ENCODE peak calls at places on chromosome 6, in ten cellular contexts. One of them, this sample, is unnamed. For H3K36me3, the result is how much of the 10 kb centered on the place peaks cover.

GRCh38 chr6:47275640-47276039 is 34.1 kb downstream of the TNFRSF21 start:
- DNase-seq in transverse colon: no peak
- DNase-seq in esophagus muscularis mucosa: no peak
- DNase-seq in body of pancreas: no peak
- DNase-seq in stomach: no peak
- DNase-seq in ovary: no peak
- DNase-seq in heart left ventricle: no peak
- DNase-seq in sigmoid colon: no peak
- DNase-seq in tibial nerve: no peak
- DNase-seq in uterus: no peak
- DNase-seq in this sample: no peak

GRCh38 chr6:1611322-1611571 is 1.5 kb downstream of the FOXC1 start:
- DNase-seq in transverse colon: no peak
- DNase-seq in esophagus muscularis mucosa: no peak
- DNase-seq in body of pancreas: no peak
- DNase-seq in stomach: no peak
- DNase-seq in ovary: no peak
- DNase-seq in heart left ventricle: peak
- DNase-seq in sigmoid colon: no peak
- DNase-seq in tibial nerve: no peak
- DNase-seq in uterus: no peak
- DNase-seq in this sample: no peak

GRCh38 chr6:169170583-169170955 is 83.1 kb downstream of the THBS2 start:
- DNase-seq in transverse colon: no peak
- DNase-seq in esophagus muscularis mucosa: no peak
- DNase-seq in body of pancreas: no peak
- DNase-seq in stomach: no peak
- DNase-seq in ovary: no peak
- DNase-seq in heart left ventricle: no peak
- DNase-seq in sigmoid colon: no peak
- DNase-seq in tibial nerve: no peak
- DNase-seq in uterus: no peak
- DNase-seq in this sample: no peak

GRCh38 chr6:111712398-111712797 is 106.7 kb upstream of the TRAF3IP2 start:
- DNase-seq in transverse colon: no peak
- DNase-seq in esophagus muscularis mucosa: no peak
- DNase-seq in body of pancreas: no peak
- DNase-seq in stomach: peak
- DNase-seq in ovary: peak
- DNase-seq in heart left ventricle: peak
- DNase-seq in sigmoid colon: no peak
- DNase-seq in tibial nerve: no peak
- DNase-seq in uterus: no peak
- DNase-seq in this sample: peak

GRCh38 chr6:49666930-49667369 is 30.3 kb upstream of the RHAG start:
- DNase-seq in transverse colon: no peak
- DNase-seq in esophagus muscularis mucosa: no peak
- DNase-seq in body of pancreas: no peak
- DNase-seq in stomach: no peak
- DNase-seq in ovary: no peak
- DNase-seq in heart left ventricle: no peak
- DNase-seq in sigmoid colon: no peak
- DNase-seq in tibial nerve: no peak
- DNase-seq in uterus: no peak
- DNase-seq in this sample: no peak

GRCh38 chr6:154925130-154925529 is 70.0 kb upstream of the TIAM2 start:
- DNase-seq in transverse colon: no peak
- DNase-seq in esophagus muscularis mucosa: no peak
- DNase-seq in body of pancreas: no peak
- DNase-seq in stomach: no peak
- DNase-seq in ovary: no peak
- DNase-seq in heart left ventricle: no peak
- DNase-seq in sigmoid colon: no peak
- DNase-seq in tibial nerve: no peak
- DNase-seq in uterus: no peak
- DNase-seq in this sample: no peak

GRCh38 chr6:152595507-152595906 is 41.7 kb downstream of the SYNE1 start:
- DNase-seq in transverse colon: no peak
- DNase-seq in esophagus muscularis mucosa: no peak
- DNase-seq in body of pancreas: no peak
- DNase-seq in stomach: no peak
- DNase-seq in ovary: no peak
- DNase-seq in heart left ventricle: no peak
- DNase-seq in sigmoid colon: no peak
- DNase-seq in tibial nerve: no peak
- DNase-seq in uterus: no peak
- DNase-seq in this sample: no peak

GRCh38 chr6:127022297-127022696 is 96.2 kb upstream of the RSPO3 start:
- DNase-seq in transverse colon: peak
- DNase-seq in esophagus muscularis mucosa: no peak
- DNase-seq in body of pancreas: peak
- DNase-seq in stomach: peak
- DNase-seq in ovary: no peak
- DNase-seq in heart left ventricle: no peak
- DNase-seq in sigmoid colon: peak
- DNase-seq in tibial nerve: no peak
- DNase-seq in uterus: peak
- DNase-seq in this sample: no peak

GRCh38 chr6:7922596-7922995 is 12.0 kb upstream of the TXNDC5 start:
- DNase-seq in transverse colon: no peak
- DNase-seq in esophagus muscularis mucosa: no peak
- DNase-seq in body of pancreas: no peak
- DNase-seq in stomach: no peak
- DNase-seq in ovary: no peak
- DNase-seq in heart left ventricle: no peak
- DNase-seq in sigmoid colon: no peak
- DNase-seq in tibial nerve: no peak
- DNase-seq in uterus: no peak
- DNase-seq in this sample: no peak

GRCh38 chr6:130223508-130223907 is 757 bp upstream of the SAMD3 start:
- DNase-seq in transverse colon: peak
- DNase-seq in esophagus muscularis mucosa: no peak
- DNase-seq in body of pancreas: no peak
- DNase-seq in stomach: no peak
- DNase-seq in ovary: no peak
- DNase-seq in heart left ventricle: no peak
- DNase-seq in sigmoid colon: no peak
- DNase-seq in tibial nerve: no peak
- DNase-seq in uterus: no peak
- DNase-seq in this sample: peak

GRCh38 chr6:169887529-169888140 is 136.2 kb downstream of the ERMARD start:
- DNase-seq in transverse colon: no peak
- DNase-seq in esophagus muscularis mucosa: no peak
- DNase-seq in body of pancreas: no peak
- DNase-seq in stomach: no peak
- DNase-seq in ovary: peak
- DNase-seq in heart left ventricle: no peak
- DNase-seq in sigmoid colon: no peak
- DNase-seq in tibial nerve: no peak
- DNase-seq in uterus: no peak
- DNase-seq in this sample: no peak

GRCh38 chr6:139364302-139364981 is 10.0 kb downstream of the CITED2 start:
- DNase-seq in transverse colon: no peak
- DNase-seq in esophagus muscularis mucosa: no peak
- DNase-seq in body of pancreas: no peak
- DNase-seq in stomach: no peak
- DNase-seq in ovary: no peak
- DNase-seq in heart left ventricle: no peak
- DNase-seq in sigmoid colon: no peak
- DNase-seq in tibial nerve: no peak
- DNase-seq in uterus: no peak
- DNase-seq in this sample: no peak

GRCh38 chr6:33692760-33693158 is 18.7 kb downstream of the UQCC2 start:
- DNase-seq in transverse colon: peak
- DNase-seq in esophagus muscularis mucosa: no peak
- DNase-seq in body of pancreas: no peak
- DNase-seq in stomach: peak
- DNase-seq in ovary: no peak
- DNase-seq in heart left ventricle: no peak
- DNase-seq in sigmoid colon: no peak
- DNase-seq in tibial nerve: no peak
- DNase-seq in uterus: no peak
- DNase-seq in this sample: peak

GRCh38 chr6:151060742-151061100 is 179.0 kb upstream of the AKAP12 start:
- DNase-seq in transverse colon: no peak
- DNase-seq in esophagus muscularis mucosa: peak
- DNase-seq in body of pancreas: no peak
- DNase-seq in stomach: no peak
- DNase-seq in ovary: no peak
- DNase-seq in heart left ventricle: no peak
- DNase-seq in sigmoid colon: no peak
- DNase-seq in tibial nerve: no peak
- DNase-seq in uterus: no peak
- DNase-seq in this sample: no peak

DNA sequence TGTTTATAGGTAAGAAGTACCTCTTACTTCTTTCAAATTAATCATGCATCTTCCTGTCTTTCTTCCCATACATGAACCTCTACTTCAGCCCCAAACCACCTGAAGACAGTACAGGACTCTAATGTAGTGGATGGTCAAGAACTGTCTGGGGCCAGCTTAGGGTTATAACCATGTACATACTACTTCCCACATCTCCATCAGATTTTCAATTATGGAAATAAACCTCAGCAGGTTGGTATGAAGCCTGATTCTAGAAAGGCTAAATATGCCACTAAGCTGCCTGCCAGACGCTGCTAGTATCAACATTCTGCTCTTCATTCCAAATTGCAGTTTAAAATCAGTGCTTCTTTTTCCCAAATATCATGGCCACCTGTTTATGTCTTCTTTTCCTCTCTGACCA is 99.2 kb upstream of the ID4 start:
- DNase-seq in transverse colon: no peak
- DNase-seq in esophagus muscularis mucosa: no peak
- DNase-seq in body of pancreas: no peak
- DNase-seq in stomach: no peak
- DNase-seq in ovary: no peak
- DNase-seq in heart left ventricle: no peak
- DNase-seq in sigmoid colon: no peak
- DNase-seq in tibial nerve: no peak
- DNase-seq in uterus: no peak
- DNase-seq in this sample: no peak
- H3K27ac ChIP-seq in transverse colon: no peak
- H3K27ac ChIP-seq in esophagus muscularis mucosa: no peak
- H3K27ac ChIP-seq in body of pancreas: no peak
- H3K27ac ChIP-seq in stomach: no peak
- H3K27ac ChIP-seq in ovary: no peak
- H3K27ac ChIP-seq in heart left ventricle: no peak
- H3K27ac ChIP-seq in sigmoid colon: no peak
- H3K27ac ChIP-seq in tibial nerve: no peak
- H3K27ac ChIP-seq in uterus: no peak
- H3K27ac ChIP-seq in this sample: no peak

GRCh38 chr6:89790403-89790802 is 29.2 kb downstream of the MDN1 start:
- DNase-seq in transverse colon: no peak
- DNase-seq in esophagus muscularis mucosa: no peak
- DNase-seq in body of pancreas: no peak
- DNase-seq in stomach: no peak
- DNase-seq in ovary: no peak
- DNase-seq in heart left ventricle: no peak
- DNase-seq in sigmoid colon: no peak
- DNase-seq in tibial nerve: no peak
- DNase-seq in uterus: no peak
- DNase-seq in this sample: no peak
- H3K36me3 ChIP-seq in transverse colon: under half
- H3K36me3 ChIP-seq in esophagus muscularis mucosa: under half
- H3K36me3 ChIP-seq in body of pancreas: under half
- H3K36me3 ChIP-seq in stomach: half or more
- H3K36me3 ChIP-seq in ovary: under half
- H3K36me3 ChIP-seq in heart left ventricle: under half
- H3K36me3 ChIP-seq in sigmoid colon: under half
- H3K36me3 ChIP-seq in tibial nerve: under half
- H3K36me3 ChIP-seq in uterus: under half
- H3K36me3 ChIP-seq in this sample: under half

DNA sequence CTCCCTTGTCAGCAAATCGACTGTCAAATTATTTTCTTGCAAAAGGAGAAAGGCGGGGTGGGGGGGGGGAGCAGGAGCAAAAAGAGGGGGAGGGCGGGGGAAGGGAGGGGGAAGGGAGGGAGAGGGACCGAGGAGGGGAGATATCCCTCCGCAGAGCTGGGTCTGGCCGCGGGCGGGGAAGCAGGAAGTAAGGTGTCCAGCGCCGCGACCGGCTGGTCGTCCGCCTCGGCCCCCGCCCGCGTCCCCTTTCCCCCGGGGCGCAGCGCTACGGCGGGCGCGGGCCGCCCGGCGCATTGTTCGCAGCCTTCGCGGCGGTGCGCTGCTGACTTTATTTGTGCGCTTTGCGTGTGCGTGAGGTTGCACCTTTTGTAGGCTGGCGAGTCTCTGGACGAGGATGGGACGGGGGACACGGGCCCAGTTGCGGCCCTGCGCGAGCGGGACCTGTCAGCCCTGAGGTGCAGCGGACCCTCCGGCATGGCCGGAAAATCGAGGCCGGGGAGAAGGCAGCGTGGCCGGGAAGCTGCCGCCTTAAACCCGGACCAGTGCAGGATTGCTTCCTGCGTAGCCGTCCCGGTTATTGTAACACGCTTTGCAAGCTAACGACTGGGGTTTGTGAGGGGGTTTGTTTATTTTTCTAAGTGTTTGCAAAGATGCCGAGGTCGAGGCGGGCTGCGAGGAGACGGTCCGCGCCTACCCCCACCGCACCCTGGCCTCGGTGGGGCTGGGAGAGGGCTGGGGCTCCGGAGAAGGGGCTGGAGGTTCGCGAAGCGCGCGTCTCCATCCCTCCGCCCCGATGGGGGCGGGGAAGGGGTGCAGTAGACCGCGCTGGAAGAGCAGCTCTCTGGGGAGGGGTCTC is 673 bp upstream of the TRERF1 start:
- DNase-seq in transverse colon: peak
- DNase-seq in esophagus muscularis mucosa: peak
- DNase-seq in body of pancreas: peak
- DNase-seq in stomach: peak
- DNase-seq in ovary: peak
- DNase-seq in heart left ventricle: peak
- DNase-seq in sigmoid colon: peak
- DNase-seq in tibial nerve: peak
- DNase-seq in uterus: peak
- DNase-seq in this sample: no peak
- TF ChIP-seq POLR2A in transverse colon: peak
- TF ChIP-seq POLR2A in esophagus muscularis mucosa: no peak
- TF ChIP-seq POLR2A in body of pancreas: peak
- TF ChIP-seq POLR2A in stomach: no peak
- TF ChIP-seq POLR2A in ovary: no peak
- TF ChIP-seq POLR2A in heart left ventricle: no peak
- TF ChIP-seq POLR2A in sigmoid colon: peak
- TF ChIP-seq POLR2A in tibial nerve: no peak
- TF ChIP-seq POLR2A in uterus: peak
- TF ChIP-seq POLR2A in this sample: peak

DNA sequence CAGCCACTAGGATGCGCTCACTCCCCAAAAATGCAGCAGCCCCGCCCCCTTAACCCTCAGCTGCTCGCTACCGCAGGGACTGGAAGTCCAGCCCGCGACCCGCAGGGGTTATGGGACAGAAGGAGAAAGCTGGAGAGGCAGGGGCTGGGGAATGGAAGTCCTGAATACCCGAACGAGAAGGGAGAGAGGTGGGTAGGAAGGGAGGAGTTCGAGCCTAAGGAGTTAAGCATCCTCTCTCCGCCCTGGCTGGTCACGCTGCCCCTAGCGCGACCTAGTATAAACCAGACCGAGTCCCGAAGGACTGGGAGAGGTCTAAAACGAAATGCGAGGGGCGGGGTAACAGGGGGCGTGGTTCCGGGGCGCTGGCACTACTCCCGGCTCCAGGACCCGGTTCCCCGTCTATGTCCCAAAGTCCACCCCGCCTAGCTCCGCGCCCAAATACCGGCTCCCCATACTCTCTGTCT is 448 bp upstream of the DDAH2 start:
- DNase-seq in transverse colon: peak
- DNase-seq in esophagus muscularis mucosa: peak
- DNase-seq in body of pancreas: peak
- DNase-seq in stomach: peak
- DNase-seq in ovary: peak
- DNase-seq in heart left ventricle: peak
- DNase-seq in sigmoid colon: peak
- DNase-seq in tibial nerve: peak
- DNase-seq in uterus: peak
- DNase-seq in this sample: peak
- H3K27ac ChIP-seq in transverse colon: peak
- H3K27ac ChIP-seq in esophagus muscularis mucosa: peak
- H3K27ac ChIP-seq in body of pancreas: peak
- H3K27ac ChIP-seq in stomach: peak
- H3K27ac ChIP-seq in ovary: peak
- H3K27ac ChIP-seq in heart left ventricle: peak
- H3K27ac ChIP-seq in sigmoid colon: peak
- H3K27ac ChIP-seq in tibial nerve: peak
- H3K27ac ChIP-seq in uterus: peak
- H3K27ac ChIP-seq in this sample: peak